ENCODE peak calls at places on chromosomes 3 and 15, in eight cellular contexts. B, W, S, U, I, N, J and V are unnamed samples.

GRCh38 chr15:47265686-47266085 is 451.6 kb upstream of the SEMA6D start:
- DNase-seq in S (no peak), J (no peak), W (no peak), I (no peak), B (no peak), U (no peak), N (peak; percentile 45), V (no peak)

GRCh38 chr3:119627461-119627860 is 29.8 kb downstream of the PLA1A start:
- DNase-seq in U (no peak), J (no peak), W (no peak), B (no peak), S (no peak), N (peak; percentile 36), I (no peak), V (no peak)

GRCh38 chr3:53978386-53978785 is 86.7 kb upstream of the SELENOK start:
- DNase-seq in B (no peak), U (no peak), J (no peak), W (no peak), S (no peak), N (peak; percentile 48), I (no peak), V (no peak)

GRCh38 chr3:34012102-34012461 is 213.7 kb downstream of the PDCD6IP start:
- DNase-seq in S (no peak), I (peak; percentile 98), N (peak; percentile 14), B (peak; percentile 59), J (peak; percentile 94), U (no peak), W (no peak), V (no peak)

GRCh38 chr3:134249442-134249841 is 1.2 kb downstream of the RYK start:
- DNase-seq in N (no peak), S (no peak), J (no peak), I (no peak), U (no peak), B (no peak), W (no peak), V (no peak)

GRCh38 chr3:120438971-120439370 is 11.8 kb downstream of the FSTL1 start:
- DNase-seq in W (peak; percentile 49), U (no peak), S (no peak), J (peak; percentile 71), B (no peak), I (peak; percentile 92), N (peak; percentile 20), V (no peak)

GRCh38 chr3:61663728-61664492 is 102.5 kb downstream of the PTPRG start:
- DNase-seq in N (peak; percentile 23), U (no peak), W (no peak), S (no peak), B (no peak), J (peak; percentile 90), I (peak; percentile 95), V (no peak)

GRCh38 chr3:194827486-194827885 is 141.8 kb downstream of the FAM43A start:
- DNase-seq in N (no peak), I (no peak), B (no peak), J (no peak), S (no peak), U (no peak), W (no peak), V (no peak)

GRCh38 chr15:40846846-40847224 is 3.0 kb downstream of the SPINT1 start:
- DNase-seq in W (no peak), N (no peak), J (no peak), I (no peak), U (no peak), B (no peak), S (no peak), V (no peak)

GRCh38 chr3:65669163-65669875 is 369.4 kb downstream of the MAGI1 start:
- DNase-seq in W (no peak), B (no peak), N (no peak), U (no peak), J (peak; percentile 3), S (no peak), I (peak; percentile 52), V (no peak)

GRCh38 chr3:4241595-4242170 is 61.5 kb upstream of the SETMAR start:
- DNase-seq in S (no peak), U (no peak), I (no peak), W (no peak), J (no peak), N (no peak), B (no peak), V (no peak)

GRCh38 chr15:91258436-91258779 is 158.4 kb downstream of the SV2B start:
- DNase-seq in W (no peak), N (no peak), B (peak; percentile 9), J (no peak), I (no peak), S (peak; percentile 4), U (no peak), V (no peak)

GRCh38 chr3:107846282-107846852 is 244.5 kb downstream of the CD47 start:
- DNase-seq in B (peak; percentile 74), N (peak; percentile 86), U (no peak), W (peak; percentile 8), S (peak; percentile 39), I (peak; percentile 65), J (peak; percentile 21), V (peak; percentile 49)

GRCh38 chr3:82145742-82146141 is 384.3 kb upstream of the GBE1 start:
- DNase-seq in W (no peak), S (no peak), J (no peak), N (no peak), B (no peak), U (no peak), I (no peak), V (no peak)

GRCh38 chr3:58021962-58022361 is 13.7 kb downstream of the FLNB start:
- DNase-seq in N (no peak), W (no peak), J (no peak), S (no peak), I (no peak), U (no peak), B (no peak), V (no peak)

GRCh38 chr3:39362177-39362576 is 21.0 kb upstream of the SLC25A38 start:
- DNase-seq in U (no peak), I (no peak), W (no peak), S (no peak), N (no peak), J (no peak), B (peak; percentile 33), V (no peak)

GRCh38 chr3:25448750-25449684 is 21.0 kb downstream of the RARB start:
- DNase-seq in S (no peak), W (peak; percentile 62), I (peak; percentile 75), J (no peak), N (peak; percentile 69), U (no peak), B (peak; percentile 71), V (peak; percentile 75)

GRCh38 chr15:101348015-101348414 is 53.0 kb upstream of the SNRPA1 start:
- DNase-seq in I (no peak), J (no peak), B (no peak), S (no peak), N (no peak), W (no peak), U (no peak), V (peak; percentile 11)

GRCh38 chr15:41832208-41832607 is 4.3 kb downstream of the JMJD7 start:
- DNase-seq in U (no peak), N (no peak), J (no peak), W (no peak), S (no peak), B (no peak), I (no peak), V (no peak)

GRCh38 chr15:39682366-39682765 is 100.3 kb downstream of the FSIP1 start:
- DNase-seq in B (no peak), N (peak; percentile 35), S (no peak), W (no peak), I (no peak), J (no peak), U (no peak), V (no peak)

DNA sequence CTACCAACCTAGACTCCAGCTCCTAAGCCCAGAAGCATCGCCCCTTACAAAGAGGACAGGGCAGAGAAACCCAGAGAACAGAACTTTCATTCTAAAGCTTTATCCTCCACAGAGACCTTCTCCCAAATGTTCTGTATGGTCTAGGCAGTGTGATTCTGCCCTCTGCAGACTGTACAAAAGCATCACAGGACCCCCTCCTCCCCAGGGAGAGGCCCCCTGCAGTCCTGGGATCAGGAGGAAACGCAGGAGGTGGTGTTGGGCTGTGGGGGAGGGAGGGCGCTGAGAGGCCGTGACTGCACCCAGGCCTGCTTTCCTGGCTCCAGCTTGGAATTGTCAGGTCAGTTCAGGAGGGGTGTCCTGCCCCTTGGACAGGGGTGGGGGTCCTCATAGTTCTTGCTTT is 101.3 kb downstream of the DGKG start:
- DNase-seq in B (no peak), S (no peak), U (no peak), W (no peak), N (no peak), I (no peak), J (no peak), V (no peak)
- TF ChIP-seq CTCF in B (no peak), S (no peak), U (no peak), W (no peak), N (no peak), I (no peak), J (no peak), V (no peak)

DNA sequence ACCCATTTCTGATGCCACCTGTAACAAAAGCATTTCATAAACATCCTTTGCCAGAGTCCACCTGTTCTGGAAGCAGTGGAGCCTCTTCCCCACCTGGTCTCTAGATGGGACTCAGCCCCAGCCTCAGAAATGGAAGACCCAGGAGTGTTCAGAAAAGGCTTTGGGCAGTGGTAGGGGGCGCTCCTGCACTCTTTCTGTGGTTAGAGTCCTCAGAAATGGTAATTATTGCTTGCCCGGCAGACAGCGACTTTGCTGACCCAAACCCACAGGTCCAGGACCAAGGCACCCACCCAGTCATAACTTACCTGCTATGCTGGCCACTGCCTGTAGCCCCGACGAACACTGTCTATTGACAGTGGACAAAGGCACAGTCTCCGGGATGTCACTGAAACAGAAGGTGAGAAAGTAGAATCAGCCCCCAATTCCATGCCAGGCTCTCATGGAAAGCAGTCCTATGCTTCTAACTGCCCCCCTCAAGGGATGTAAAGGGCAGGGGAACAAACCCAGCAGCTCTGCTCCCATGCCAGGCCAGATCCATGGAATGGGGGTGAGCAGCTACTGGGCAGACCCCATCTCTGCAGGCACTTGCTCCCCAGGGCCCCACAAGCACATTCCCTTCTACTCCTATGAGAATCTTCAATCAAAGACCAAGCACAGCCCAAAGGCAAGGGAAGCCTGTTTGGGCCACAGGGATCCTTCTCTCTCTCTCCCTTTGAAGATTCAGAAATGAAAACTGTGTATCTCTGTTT is 5.1 kb downstream of the ACAA1 start:
- DNase-seq in N (peak; percentile 77), W (no peak), S (no peak), J (no peak), U (no peak), I (peak; percentile 60), B (no peak), V (no peak)
- TF ChIP-seq CTCF in N (peak; percentile 79), W (no peak), S (peak; percentile 71), J (peak; percentile 63), U (peak; percentile 28), I (peak; percentile 51), B (no peak), V (no peak)

GRCh38 chr3:127428344-127429001 is 140.6 kb upstream of the PRR20G start:
- DNase-seq in W (no peak), U (no peak), S (no peak), N (no peak), B (no peak), I (peak; percentile 3), J (no peak), V (no peak)
- TF ChIP-seq CTCF in W (no peak), U (no peak), S (no peak), N (no peak), B (no peak), I (no peak), J (no peak), V (no peak)

DNA sequence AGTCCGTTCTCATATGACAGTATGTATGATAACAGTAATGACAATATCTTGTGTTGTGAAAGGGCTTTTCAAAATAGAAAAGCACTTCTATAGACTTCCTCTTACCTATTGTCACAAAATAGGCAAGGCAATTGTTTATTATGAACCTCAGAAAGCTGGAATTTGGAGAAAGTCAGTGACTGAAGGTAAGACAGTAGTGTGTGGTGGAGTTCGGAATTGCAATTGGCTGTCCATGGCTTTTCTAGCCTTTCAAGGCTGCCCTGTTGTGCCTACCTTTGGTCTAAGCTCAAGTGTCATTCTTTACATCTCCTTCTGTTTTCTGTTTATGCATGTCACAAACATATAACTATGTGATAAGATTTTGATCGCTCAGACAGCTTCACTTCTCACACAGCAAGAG is 219.3 kb upstream of the NR2E3 start:
- DNase-seq in N (no peak), U (no peak), J (no peak), S (no peak), W (no peak), I (no peak), B (no peak), V (no peak)
- TF ChIP-seq CTCF in N (peak; percentile 19), U (no peak), J (peak; percentile 7), S (no peak), W (no peak), I (peak; percentile 9), B (no peak), V (no peak)